ENCODE peak calls at places on chromosomes 2 and 18, in eight cellular contexts. One of them, this sample, is unnamed. For H3K27me3, the result is how much of the 10 kb centered on the place peaks cover.

GRCh38 chr2:170651603-170652002 is 63.5 kb upstream of the SP5 start:
- DNase-seq in CD8-positive, alpha-beta memory T cell: no peak
- DNase-seq in upper lobe of right lung: no peak
- DNase-seq in thoracic aorta: no peak
- DNase-seq in adrenal gland: no peak
- DNase-seq in psoas muscle: no peak
- DNase-seq in brain microvascular endothelial cell: no peak
- DNase-seq in H1: no peak
- DNase-seq in this sample: no peak

GRCh38 chr2:102080451-102081054 is 62.0 kb upstream of the IL1R1 start:
- DNase-seq in upper lobe of right lung: no peak
- DNase-seq in H1: no peak
- DNase-seq in CD8-positive, alpha-beta memory T cell: no peak
- DNase-seq in thoracic aorta: no peak
- DNase-seq in adrenal gland: no peak
- DNase-seq in brain microvascular endothelial cell: no peak
- DNase-seq in psoas muscle: no peak
- DNase-seq in this sample: no peak

GRCh38 chr2:61536086-61536722 is 2.0 kb downstream of the XPO1 start:
- DNase-seq in upper lobe of right lung: no peak
- DNase-seq in adrenal gland: no peak
- DNase-seq in CD8-positive, alpha-beta memory T cell: no peak
- DNase-seq in brain microvascular endothelial cell: peak
- DNase-seq in thoracic aorta: no peak
- DNase-seq in H1: peak
- DNase-seq in psoas muscle: no peak
- DNase-seq in this sample: no peak

GRCh38 chr2:127034056-127034455 is 72.9 kb downstream of the BIN1 start:
- DNase-seq in brain microvascular endothelial cell: no peak
- DNase-seq in thoracic aorta: no peak
- DNase-seq in CD8-positive, alpha-beta memory T cell: no peak
- DNase-seq in psoas muscle: no peak
- DNase-seq in upper lobe of right lung: no peak
- DNase-seq in H1: no peak
- DNase-seq in adrenal gland: no peak
- DNase-seq in this sample: no peak

GRCh38 chr2:237189799-237190198 is 104.1 kb downstream of the COPS8 start:
- DNase-seq in adrenal gland: no peak
- DNase-seq in psoas muscle: no peak
- DNase-seq in CD8-positive, alpha-beta memory T cell: no peak
- DNase-seq in H1: no peak
- DNase-seq in thoracic aorta: no peak
- DNase-seq in brain microvascular endothelial cell: no peak
- DNase-seq in upper lobe of right lung: no peak
- DNase-seq in this sample: no peak

GRCh38 chr2:65737452-65738011 is 305.1 kb upstream of the SPRED2 start:
- DNase-seq in brain microvascular endothelial cell: no peak
- DNase-seq in upper lobe of right lung: no peak
- DNase-seq in thoracic aorta: no peak
- DNase-seq in H1: no peak
- DNase-seq in adrenal gland: no peak
- DNase-seq in psoas muscle: no peak
- DNase-seq in CD8-positive, alpha-beta memory T cell: no peak
- DNase-seq in this sample: no peak

GRCh38 chr18:63552581-63552980 is 10.4 kb downstream of the SERPINB12 start:
- DNase-seq in brain microvascular endothelial cell: no peak
- DNase-seq in CD8-positive, alpha-beta memory T cell: no peak
- DNase-seq in adrenal gland: no peak
- DNase-seq in thoracic aorta: no peak
- DNase-seq in psoas muscle: no peak
- DNase-seq in H1: no peak
- DNase-seq in upper lobe of right lung: no peak
- DNase-seq in this sample: no peak

GRCh38 chr2:145692971-145693478 is 1173.1 kb upstream of the ZEB2 start:
- DNase-seq in adrenal gland: no peak
- DNase-seq in psoas muscle: no peak
- DNase-seq in CD8-positive, alpha-beta memory T cell: no peak
- DNase-seq in brain microvascular endothelial cell: peak
- DNase-seq in thoracic aorta: no peak
- DNase-seq in H1: no peak
- DNase-seq in upper lobe of right lung: no peak
- DNase-seq in this sample: no peak

GRCh38 chr2:32825291-32825712 is 121.5 kb upstream of the LTBP1 start:
- DNase-seq in psoas muscle: no peak
- DNase-seq in CD8-positive, alpha-beta memory T cell: no peak
- DNase-seq in adrenal gland: peak
- DNase-seq in brain microvascular endothelial cell: peak
- DNase-seq in H1: no peak
- DNase-seq in upper lobe of right lung: no peak
- DNase-seq in thoracic aorta: no peak
- DNase-seq in this sample: peak

GRCh38 chr2:40244251-40245010 is 207.5 kb downstream of the SLC8A1 start:
- DNase-seq in psoas muscle: peak
- DNase-seq in CD8-positive, alpha-beta memory T cell: no peak
- DNase-seq in H1: peak
- DNase-seq in adrenal gland: peak
- DNase-seq in brain microvascular endothelial cell: peak
- DNase-seq in thoracic aorta: peak
- DNase-seq in upper lobe of right lung: no peak
- DNase-seq in this sample: peak

GRCh38 chr2:30629866-30630265 is 177.4 kb downstream of the CAPN13 start:
- DNase-seq in psoas muscle: no peak
- DNase-seq in H1: no peak
- DNase-seq in CD8-positive, alpha-beta memory T cell: no peak
- DNase-seq in thoracic aorta: no peak
- DNase-seq in upper lobe of right lung: no peak
- DNase-seq in brain microvascular endothelial cell: peak
- DNase-seq in adrenal gland: no peak
- DNase-seq in this sample: no peak

GRCh38 chr2:127566576-127566975 is 31.1 kb downstream of the MYO7B start:
- DNase-seq in psoas muscle: no peak
- DNase-seq in adrenal gland: peak
- DNase-seq in thoracic aorta: no peak
- DNase-seq in upper lobe of right lung: no peak
- DNase-seq in H1: no peak
- DNase-seq in brain microvascular endothelial cell: no peak
- DNase-seq in CD8-positive, alpha-beta memory T cell: no peak
- DNase-seq in this sample: no peak

GRCh38 chr2:224910535-224910934 is 131.7 kb downstream of the DOCK10 start:
- DNase-seq in thoracic aorta: no peak
- DNase-seq in upper lobe of right lung: no peak
- DNase-seq in brain microvascular endothelial cell: peak
- DNase-seq in H1: no peak
- DNase-seq in psoas muscle: no peak
- DNase-seq in CD8-positive, alpha-beta memory T cell: no peak
- DNase-seq in adrenal gland: no peak
- DNase-seq in this sample: no peak

GRCh38 chr2:88350262-88350640 is 102.2 kb downstream of the FOXI3 start:
- DNase-seq in CD8-positive, alpha-beta memory T cell: no peak
- DNase-seq in brain microvascular endothelial cell: no peak
- DNase-seq in adrenal gland: no peak
- DNase-seq in upper lobe of right lung: no peak
- DNase-seq in thoracic aorta: no peak
- DNase-seq in H1: no peak
- DNase-seq in psoas muscle: no peak
- DNase-seq in this sample: no peak

GRCh38 chr2:88342749-88343148 is 109.7 kb downstream of the FOXI3 start:
- DNase-seq in psoas muscle: no peak
- DNase-seq in brain microvascular endothelial cell: no peak
- DNase-seq in CD8-positive, alpha-beta memory T cell: no peak
- DNase-seq in H1: no peak
- DNase-seq in upper lobe of right lung: no peak
- DNase-seq in adrenal gland: no peak
- DNase-seq in thoracic aorta: no peak
- DNase-seq in this sample: no peak

GRCh38 chr2:88350641-88351601 is 101.6 kb downstream of the FOXI3 start:
- DNase-seq in brain microvascular endothelial cell: peak
- DNase-seq in H1: no peak
- DNase-seq in CD8-positive, alpha-beta memory T cell: peak
- DNase-seq in upper lobe of right lung: peak
- DNase-seq in adrenal gland: peak
- DNase-seq in thoracic aorta: no peak
- DNase-seq in psoas muscle: no peak
- DNase-seq in this sample: peak

DNA sequence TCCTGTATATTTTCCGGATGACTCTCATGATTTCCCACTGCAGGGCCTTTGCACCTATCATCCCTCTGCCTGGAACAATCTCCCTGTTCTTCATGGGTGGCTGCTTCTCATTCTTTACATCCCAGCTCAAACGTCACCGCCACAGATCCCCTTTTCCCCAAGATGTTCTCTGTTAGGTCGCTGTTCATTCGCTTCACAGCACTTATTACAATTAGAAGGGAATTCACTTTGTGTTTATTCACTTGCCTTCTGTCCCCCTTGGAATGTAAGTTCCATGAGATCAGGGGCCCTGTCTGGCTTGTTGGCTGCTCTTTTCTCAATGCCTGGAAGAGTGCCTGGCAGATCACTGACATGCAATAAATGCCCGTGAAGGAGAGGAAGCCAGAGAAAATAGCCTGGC is 106.7 kb downstream of the FOXI3 start:
- DNase-seq in brain microvascular endothelial cell: no peak
- DNase-seq in CD8-positive, alpha-beta memory T cell: no peak
- DNase-seq in thoracic aorta: no peak
- DNase-seq in H1: no peak
- DNase-seq in psoas muscle: no peak
- DNase-seq in upper lobe of right lung: no peak
- DNase-seq in adrenal gland: no peak
- DNase-seq in this sample: no peak
- H3K27me3 ChIP-seq in brain microvascular endothelial cell: under half
- H3K27me3 ChIP-seq in CD8-positive, alpha-beta memory T cell: under half
- H3K27me3 ChIP-seq in thoracic aorta: under half
- H3K27me3 ChIP-seq in H1: under half
- H3K27me3 ChIP-seq in psoas muscle: under half
- H3K27me3 ChIP-seq in upper lobe of right lung: under half
- H3K27me3 ChIP-seq in adrenal gland: under half
- H3K27me3 ChIP-seq in this sample: under half

GRCh38 chr2:20553580-20553979 is 97.3 kb downstream of the HS1BP3 start:
- DNase-seq in upper lobe of right lung: no peak
- DNase-seq in CD8-positive, alpha-beta memory T cell: no peak
- DNase-seq in H1: no peak
- DNase-seq in thoracic aorta: no peak
- DNase-seq in psoas muscle: no peak
- DNase-seq in brain microvascular endothelial cell: no peak
- DNase-seq in adrenal gland: no peak
- DNase-seq in this sample: no peak
- H3K27me3 ChIP-seq in upper lobe of right lung: under half
- H3K27me3 ChIP-seq in CD8-positive, alpha-beta memory T cell: under half
- H3K27me3 ChIP-seq in H1: under half
- H3K27me3 ChIP-seq in thoracic aorta: under half
- H3K27me3 ChIP-seq in psoas muscle: under half
- H3K27me3 ChIP-seq in brain microvascular endothelial cell: under half
- H3K27me3 ChIP-seq in adrenal gland: under half
- H3K27me3 ChIP-seq in this sample: under half

GRCh38 chr2:177724398-177725287 is 332.1 kb downstream of the AGPS start:
- DNase-seq in CD8-positive, alpha-beta memory T cell: peak
- DNase-seq in psoas muscle: peak
- DNase-seq in H1: peak
- DNase-seq in adrenal gland: peak
- DNase-seq in brain microvascular endothelial cell: peak
- DNase-seq in thoracic aorta: no peak
- DNase-seq in upper lobe of right lung: no peak
- DNase-seq in this sample: peak

GRCh38 chr2:177721815-177722552 is 329.4 kb downstream of the AGPS start:
- DNase-seq in adrenal gland: no peak
- DNase-seq in thoracic aorta: no peak
- DNase-seq in H1: no peak
- DNase-seq in psoas muscle: no peak
- DNase-seq in brain microvascular endothelial cell: no peak
- DNase-seq in CD8-positive, alpha-beta memory T cell: no peak
- DNase-seq in upper lobe of right lung: no peak
- DNase-seq in this sample: no peak

GRCh38 chr2:177717831-177718618 is 325.5 kb downstream of the AGPS start:
- DNase-seq in thoracic aorta: no peak
- DNase-seq in CD8-positive, alpha-beta memory T cell: no peak
- DNase-seq in H1: no peak
- DNase-seq in upper lobe of right lung: no peak
- DNase-seq in psoas muscle: no peak
- DNase-seq in brain microvascular endothelial cell: no peak
- DNase-seq in adrenal gland: no peak
- DNase-seq in this sample: no peak

GRCh38 chr2:177716484-177716883 is 323.9 kb downstream of the AGPS start:
- DNase-seq in upper lobe of right lung: no peak
- DNase-seq in adrenal gland: no peak
- DNase-seq in brain microvascular endothelial cell: no peak
- DNase-seq in CD8-positive, alpha-beta memory T cell: no peak
- DNase-seq in psoas muscle: no peak
- DNase-seq in H1: no peak
- DNase-seq in thoracic aorta: no peak
- DNase-seq in this sample: no peak

DNA sequence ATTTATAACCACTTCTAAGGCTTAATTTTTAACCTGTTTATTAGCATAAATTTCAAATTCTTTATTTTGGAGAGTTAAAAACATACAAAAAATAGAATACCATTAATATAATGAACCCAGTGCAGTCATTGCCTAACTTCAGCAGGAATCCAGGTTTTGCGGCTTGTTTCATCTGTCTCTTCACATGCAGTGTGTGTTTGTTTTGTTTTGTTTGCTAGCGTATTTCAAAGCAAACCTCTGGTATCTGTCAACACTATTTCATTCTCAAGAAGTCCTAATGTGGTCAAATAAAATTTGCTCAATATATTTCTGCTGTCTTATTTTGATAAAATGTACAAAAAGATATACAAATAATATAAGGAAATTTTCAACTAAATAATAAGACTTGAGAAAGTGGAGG is 328.5 kb downstream of the AGPS start:
- DNase-seq in thoracic aorta: no peak
- DNase-seq in psoas muscle: no peak
- DNase-seq in H1: no peak
- DNase-seq in adrenal gland: no peak
- DNase-seq in CD8-positive, alpha-beta memory T cell: no peak
- DNase-seq in brain microvascular endothelial cell: no peak
- DNase-seq in upper lobe of right lung: no peak
- DNase-seq in this sample: no peak
- H3K27me3 ChIP-seq in thoracic aorta: under half
- H3K27me3 ChIP-seq in psoas muscle: under half
- H3K27me3 ChIP-seq in H1: under half
- H3K27me3 ChIP-seq in adrenal gland: under half
- H3K27me3 ChIP-seq in CD8-positive, alpha-beta memory T cell: under half
- H3K27me3 ChIP-seq in brain microvascular endothelial cell: under half
- H3K27me3 ChIP-seq in upper lobe of right lung: under half
- H3K27me3 ChIP-seq in this sample: under half

DNA sequence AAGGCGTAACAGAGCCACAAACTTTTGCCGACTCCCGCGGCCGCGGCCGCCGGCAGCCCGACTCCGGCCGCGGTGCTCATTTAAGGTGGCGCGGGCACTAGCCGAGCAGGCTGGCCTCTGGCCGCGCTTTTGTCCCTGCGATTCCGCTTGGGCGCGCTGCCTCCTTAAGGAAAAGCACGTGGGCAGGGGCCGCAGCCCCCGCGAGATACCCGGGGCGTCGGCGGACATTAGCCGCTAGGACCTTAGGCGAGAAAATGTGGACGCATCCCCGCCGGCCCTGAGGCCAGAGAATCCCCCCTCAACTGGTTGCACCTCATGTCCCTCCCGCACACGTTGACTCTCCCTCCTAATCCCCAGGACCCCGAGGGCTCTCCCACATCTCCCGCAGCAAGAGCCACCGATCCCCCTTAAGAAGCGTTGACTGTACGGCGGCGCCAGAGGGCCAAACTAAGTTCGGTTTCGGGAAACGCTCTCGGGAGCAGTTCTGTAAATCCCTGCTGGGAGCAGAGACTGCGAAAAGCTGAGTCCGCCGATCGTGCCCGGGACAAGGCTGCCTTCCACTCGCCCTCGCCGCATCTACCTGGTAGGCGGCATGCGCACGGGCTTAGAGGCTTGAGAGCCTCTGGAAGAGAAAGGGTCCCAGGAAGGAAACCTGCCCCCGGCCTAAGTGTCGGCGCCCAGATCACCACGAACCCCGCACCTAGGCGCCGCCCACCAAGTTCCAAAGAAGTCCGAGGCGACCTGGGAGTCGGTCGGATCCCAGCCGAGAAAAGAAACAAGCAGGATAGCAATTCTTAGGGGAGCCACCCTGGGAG is 1.8 kb upstream of the SATB2 start:
- DNase-seq in H1: peak
- DNase-seq in brain microvascular endothelial cell: peak
- DNase-seq in psoas muscle: peak
- DNase-seq in CD8-positive, alpha-beta memory T cell: no peak
- DNase-seq in thoracic aorta: no peak
- DNase-seq in upper lobe of right lung: peak
- DNase-seq in adrenal gland: peak
- DNase-seq in this sample: peak
- H3K27me3 ChIP-seq in H1: under half
- H3K27me3 ChIP-seq in brain microvascular endothelial cell: under half
- H3K27me3 ChIP-seq in psoas muscle: under half
- H3K27me3 ChIP-seq in CD8-positive, alpha-beta memory T cell: half or more
- H3K27me3 ChIP-seq in thoracic aorta: under half
- H3K27me3 ChIP-seq in upper lobe of right lung: half or more
- H3K27me3 ChIP-seq in adrenal gland: under half
- H3K27me3 ChIP-seq in this sample: half or more

This sample was measured in thyroid gland.